ENCODE peak calls at places on chromosomes 2 and 18, in four cellular contexts. B, W, J and E are unnamed samples.

GRCh38 chr2:12036640-12036983 is 290.2 kb downstream of the LPIN1 start:
- DNase-seq in B (peak; percentile 43), W (peak; percentile 17), J (no peak), E (no peak)

GRCh38 chr2:61117534-61117933 is 44.5 kb upstream of the C2orf74 start:
- DNase-seq in B (no peak), W (no peak), J (peak; percentile 5), E (peak; percentile 15)

GRCh38 chr2:170873035-170873692 is 55.9 kb upstream of the GORASP2 start:
- DNase-seq in B (peak; percentile 65), W (no peak), J (peak; percentile 53), E (peak; percentile 67)

GRCh38 chr18:44393406-44393805 is 287.3 kb upstream of the SETBP1 start:
- DNase-seq in B (no peak), W (no peak), J (no peak), E (no peak)

GRCh38 chr2:30371772-30372373 is 75.2 kb upstream of the LCLAT1 start:
- DNase-seq in B (no peak), W (no peak), J (peak; percentile 82), E (no peak)

GRCh38 chr2:100964706-100965269 is 37.3 kb upstream of the RPL31 start:
- DNase-seq in B (no peak), W (no peak), J (no peak), E (no peak)

GRCh38 chr2:173151671-173152398 is 76.2 kb downstream of the MAP3K20 start:
- DNase-seq in B (no peak), W (no peak), J (peak; percentile 55), E (peak; percentile 53)

GRCh38 chr18:55778731-55779460 is 190.9 kb upstream of the TCF4 start:
- DNase-seq in B (peak; percentile 47), W (no peak), J (no peak), E (no peak)

GRCh38 chr2:165778653-165779451 is 15.2 kb downstream of the GALNT3 start:
- DNase-seq in B (no peak), W (no peak), J (no peak), E (no peak)

GRCh38 chr2:185785851-185786473 is 47.4 kb downstream of the FSIP2 start:
- DNase-seq in B (no peak), W (no peak), J (no peak), E (peak; percentile 47)

GRCh38 chr2:211351998-211352397 is 795.6 kb downstream of the CPS1 start:
- DNase-seq in B (no peak), W (no peak), J (no peak), E (peak; percentile 3)

GRCh38 chr2:65663831-65664407 is 231.5 kb upstream of the SPRED2 start:
- DNase-seq in B (no peak), W (no peak), J (no peak), E (no peak)

GRCh38 chr2:59463401-59463800 is 1090.1 kb downstream of the BCL11A start:
- DNase-seq in B (no peak), W (no peak), J (no peak), E (no peak)

GRCh38 chr2:187422277-187422676 is 25.8 kb downstream of the CALCRL start:
- DNase-seq in B (no peak), W (no peak), J (peak; percentile 38), E (no peak)

GRCh38 chr2:64319930-64320329 is 134.0 kb upstream of the LGALSL start:
- DNase-seq in B (no peak), W (no peak), J (no peak), E (no peak)

GRCh38 chr2:43139996-43140621 is 86.3 kb downstream of the ZFP36L2 start:
- DNase-seq in B (no peak), W (no peak), J (peak; percentile 44), E (peak; percentile 19)

GRCh38 chr18:79936641-79937040 is 14.8 kb downstream of the SLC66A2 start:
- DNase-seq in B (peak; percentile 33), W (no peak), J (no peak), E (no peak)

GRCh38 chr2:129490666-129491065 is 488.8 kb upstream of the RAB6C start:
- DNase-seq in B (no peak), W (no peak), J (no peak), E (no peak)

GRCh38 chr18:58207520-58208152 is 163.6 kb downstream of the NEDD4L start:
- DNase-seq in B (no peak), W (no peak), J (no peak), E (no peak)

GRCh38 chr2:38184964-38185603 is 109.1 kb upstream of the CYP1B1 start:
- DNase-seq in B (no peak), W (no peak), J (peak; percentile 51), E (peak; percentile 93)